ENCODE peak calls at places on chromosome 17, in six cellular contexts. M is bronchial epithelial cell; O is fibroblast of pulmonary artery; Z is HuH-7; A is GM06990; P is stimulated activated CD8-positive, alpha-beta memory T cell treated with anti-CD3 and anti-CD28 coated beads, Interleukin-15, amount 100 ng/mL, for 4 hours. U is an unnamed sample.

GRCh38 chr17:81399481-81400153 is 4.4 kb downstream of the BAHCC1 start:
- DNase-seq in M (no peak), O (no peak), Z (peak; percentile 65), A (no peak), P (no peak), U (peak; percentile 25)

GRCh38 chr17:36544049-36544319 is 735 bp upstream of the GGNBP2 start:
- DNase-seq in M (peak; percentile 40), O (peak; percentile 65), Z (peak; percentile 11), A (no peak), P (no peak), U (peak; percentile 39)

GRCh38 chr17:27567563-27567859 is 63.5 kb upstream of the LGALS9 start:
- DNase-seq in M (no peak), O (no peak), Z (no peak), A (no peak), P (no peak), U (no peak)

GRCh38 chr17:76490112-76490710 is 11.0 kb downstream of the RHBDF2 start:
- DNase-seq in M (no peak), O (no peak), Z (no peak), A (no peak), P (no peak), U (no peak)

GRCh38 chr17:40605301-40605700 is 40.0 kb upstream of the CCR7 start:
- DNase-seq in M (no peak), O (no peak), Z (no peak), A (no peak), P (peak; percentile 68), U (no peak)

GRCh38 chr17:3723556-3724372 is at the start of gene HASPIN:
- DNase-seq in M (peak; percentile 69), O (peak; percentile 90), Z (peak; percentile 92), A (peak; percentile 94), P (peak; percentile 83), U (peak; percentile 92)

GRCh38 chr17:7238418-7239090 is 703 bp downstream of the PHF23 start:
- DNase-seq in M (no peak), O (no peak), Z (no peak), A (peak; percentile 52), P (no peak), U (no peak)

GRCh38 chr17:29155235-29155965 is 24.8 kb downstream of the MYO18A start:
- DNase-seq in M (peak; percentile 87), O (peak; percentile 55), Z (peak; percentile 80), A (no peak), P (peak; percentile 42), U (peak; percentile 74)

GRCh38 chr17:29526322-29526721 is 40.5 kb downstream of the ABHD15 start:
- DNase-seq in M (peak; percentile 17), O (peak; percentile 10), Z (no peak), A (no peak), P (no peak), U (no peak)

GRCh38 chr17:48016112-48016511 is 21.5 kb downstream of the COPZ2 start:
- DNase-seq in M (peak; percentile 27), O (peak; percentile 86), Z (no peak), A (no peak), P (no peak), U (peak; percentile 35)

GRCh38 chr17:28193241-28193640 is 125.8 kb upstream of the TMEM97 start:
- DNase-seq in M (no peak), O (no peak), Z (no peak), A (no peak), P (no peak), U (no peak)

GRCh38 chr17:43398724-43399595 is at the start of gene ARL4D:
- DNase-seq in M (peak; percentile 47), O (peak; percentile 78), Z (peak; percentile 83), A (peak; percentile 79), P (peak; percentile 65), U (peak; percentile 62)

GRCh38 chr17:7620835-7621234 is 6.1 kb upstream of the FXR2 start:
- DNase-seq in M (no peak), O (no peak), Z (no peak), A (no peak), P (no peak), U (no peak)